ENCODE peak calls at places on chromosomes 11 and 22, in five cellular contexts. L is transverse colon, H is A549, M is stomach, A is sigmoid colon. N is an unnamed sample. For H3K4me1, the result is how much of the 10 kb centered on the place peaks cover.

GRCh38 chr22:29798318-29798717 is 31.1 kb downstream of the UQCR10 start:
- DNase-seq in L (no peak), H (no peak), M (no peak), A (no peak), N (no peak)

GRCh38 chr11:267491-267994 is 10.7 kb upstream of the NLRP6 start:
- DNase-seq in L (peak), H (peak), M (peak), A (peak), N (no peak)

GRCh38 chr11:18063131-18063530 is 17.1 kb upstream of the TPH1 start:
- DNase-seq in L (no peak), H (no peak), M (peak), A (no peak), N (no peak)

GRCh38 chr11:10302744-10303557 is 1.9 kb upstream of the ADM start:
- DNase-seq in L (peak), H (peak), M (peak), A (peak), N (peak)

GRCh38 chr11:68505596-68505995 is 45.0 kb downstream of the PPP6R3 start:
- DNase-seq in L (no peak), H (no peak), M (no peak), A (no peak), N (no peak)

GRCh38 chr22:50676661-50677492 is 4.3 kb downstream of the SHANK3 start:
- DNase-seq in L (no peak), H (no peak), M (peak), A (no peak), N (peak)

GRCh38 chr22:27105142-27106025 is 448.0 kb downstream of the MIAT start:
- DNase-seq in L (peak), H (no peak), M (peak), A (peak), N (peak)

GRCh38 chr11:46588131-46588530 is 5.7 kb downstream of the AMBRA1 start:
- DNase-seq in L (no peak), H (no peak), M (no peak), A (no peak), N (no peak)

GRCh38 chr22:20264614-20265452 is 3.3 kb downstream of the RTN4R start:
- DNase-seq in L (no peak), H (no peak), M (no peak), A (no peak), N (no peak)

GRCh38 chr11:114057147-114057546 is 2.4 kb upstream of the ZBTB16 start:
- DNase-seq in L (peak), H (no peak), M (peak), A (peak), N (no peak)

GRCh38 chr11:44306469-44307244 is 3.3 kb downstream of the ALX4 start:
- DNase-seq in L (no peak), H (no peak), M (no peak), A (no peak), N (no peak)

GRCh38 chr22:42996646-42997365 is 18.1 kb downstream of the PACSIN2 start:
- DNase-seq in L (no peak), H (no peak), M (no peak), A (peak), N (no peak)

GRCh38 chr11:7577883-7578242 is 64.1 kb downstream of the PPFIBP2 start:
- DNase-seq in L (no peak), H (no peak), M (no peak), A (no peak), N (no peak)

GRCh38 chr22:39095971-39096370 is 1.1 kb upstream of the APOBEC3H start:
- DNase-seq in L (no peak), H (no peak), M (no peak), A (no peak), N (no peak)

GRCh38 chr11:2541881-2542361 is 97.1 kb downstream of the KCNQ1 start:
- DNase-seq in L (peak), H (no peak), M (no peak), A (peak), N (peak)

GRCh38 chr22:38878001-38878400 is 6.0 kb upstream of the CBX6 start:
- DNase-seq in L (no peak), H (no peak), M (no peak), A (no peak), N (no peak)

GRCh38 chr11:845872-846271 is 3.2 kb downstream of the TSPAN4 start:
- DNase-seq in L (no peak), H (no peak), M (no peak), A (no peak), N (no peak)

GRCh38 chr22:28207281-28208030 is 288.4 kb upstream of the PITPNB start:
- DNase-seq in L (no peak), H (no peak), M (no peak), A (no peak), N (no peak)

GRCh38 chr11:63769044-63769718 is 606 bp upstream of the ZFTA start:
- DNase-seq in L (peak), H (no peak), M (no peak), A (peak), N (peak)

GRCh38 chr22:22912722-22913253 is 25.2 kb downstream of the IGLL5 start:
- DNase-seq in L (no peak), H (no peak), M (no peak), A (no peak), N (no peak)

DNA sequence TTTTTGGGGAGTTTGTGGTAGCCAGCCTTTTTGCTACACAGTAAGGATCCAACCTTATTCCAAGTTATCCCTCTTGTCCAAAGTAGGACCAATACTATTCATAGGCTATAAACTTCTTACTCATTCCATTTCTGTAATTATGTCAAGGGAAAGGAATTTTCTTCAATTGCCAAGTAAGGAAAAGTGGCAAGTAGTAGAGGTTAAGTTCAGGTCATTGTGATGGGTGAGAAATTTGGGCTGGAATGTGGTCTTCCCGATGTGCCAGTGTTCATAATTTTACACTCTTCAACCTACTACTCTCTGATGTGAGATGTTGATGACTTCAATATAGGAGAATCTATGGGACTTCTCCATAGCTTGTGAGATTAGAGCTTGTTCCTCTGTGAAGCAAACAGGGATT is 648.8 kb downstream of the METTL15 start:
- DNase-seq in L (no peak), H (peak), M (no peak), A (no peak), N (no peak)
- TF ChIP-seq EP300 in L (no peak), H (peak), M (no peak), A (no peak), N (no peak)

GRCh38 chr11:116807601-116808261 is 15.4 kb downstream of the APOA4 start:
- DNase-seq in L (no peak), H (no peak), M (peak), A (peak), N (no peak)
- TF ChIP-seq POLR2A in L (no peak), H (no peak), M (no peak), A (no peak), N (no peak)

DNA sequence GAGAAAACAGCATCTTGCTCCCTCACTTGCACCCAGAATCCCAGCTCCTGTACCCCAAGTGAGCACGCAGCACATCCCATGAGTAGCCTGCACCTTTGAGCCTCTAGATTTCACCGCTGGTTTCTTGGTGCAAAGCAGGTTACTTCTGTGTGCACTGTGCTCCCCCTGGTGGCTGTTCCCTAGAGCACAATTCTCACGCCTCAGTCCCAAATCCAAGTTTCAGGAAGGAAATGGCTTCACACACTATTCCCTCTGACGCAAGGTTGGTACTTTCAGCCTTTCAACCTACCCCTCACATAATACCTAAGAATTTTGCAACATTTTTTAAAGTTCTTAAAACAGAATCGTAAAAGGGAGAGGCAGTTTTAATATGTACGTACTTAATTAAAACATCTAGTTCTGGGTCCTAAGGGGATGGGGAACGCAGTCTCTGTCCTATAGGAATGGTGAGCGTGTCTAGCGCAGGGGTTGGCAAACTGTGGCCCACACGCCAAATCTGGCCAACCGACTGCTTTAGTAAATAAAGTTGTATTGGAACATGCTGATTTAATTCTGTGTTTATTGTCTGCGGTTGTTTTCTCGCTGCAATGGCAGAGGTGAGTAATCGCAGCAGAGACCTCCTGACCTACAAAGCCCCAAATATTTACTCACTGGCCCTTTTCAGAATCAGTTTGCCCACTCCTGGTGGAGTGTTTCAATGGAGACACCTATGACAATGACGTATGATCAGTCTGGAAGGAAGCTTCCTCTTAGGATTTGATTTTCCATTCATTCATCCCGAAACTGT is 27.5 kb downstream of the DHCR7 start:
- DNase-seq in L (peak), H (peak), M (peak), A (no peak), N (no peak)
- H3K4me1 ChIP-seq in L (under half), H (under half), M (under half), A (under half), N (under half)

GRCh38 chr11:119482561-119483001 is 59.6 kb upstream of the THY1 start:
- DNase-seq in L (no peak), H (no peak), M (peak), A (no peak), N (no peak)

GRCh38 chr11:119480375-119481020 is 57.5 kb upstream of the THY1 start:
- DNase-seq in L (no peak), H (no peak), M (no peak), A (no peak), N (no peak)

GRCh38 chr11:119481667-119482400 is 58.9 kb upstream of the THY1 start:
- DNase-seq in L (peak), H (no peak), M (peak), A (no peak), N (peak)

GRCh38 chr11:119479685-119480275 is 56.8 kb upstream of the THY1 start:
- DNase-seq in L (no peak), H (peak), M (no peak), A (no peak), N (no peak)

DNA sequence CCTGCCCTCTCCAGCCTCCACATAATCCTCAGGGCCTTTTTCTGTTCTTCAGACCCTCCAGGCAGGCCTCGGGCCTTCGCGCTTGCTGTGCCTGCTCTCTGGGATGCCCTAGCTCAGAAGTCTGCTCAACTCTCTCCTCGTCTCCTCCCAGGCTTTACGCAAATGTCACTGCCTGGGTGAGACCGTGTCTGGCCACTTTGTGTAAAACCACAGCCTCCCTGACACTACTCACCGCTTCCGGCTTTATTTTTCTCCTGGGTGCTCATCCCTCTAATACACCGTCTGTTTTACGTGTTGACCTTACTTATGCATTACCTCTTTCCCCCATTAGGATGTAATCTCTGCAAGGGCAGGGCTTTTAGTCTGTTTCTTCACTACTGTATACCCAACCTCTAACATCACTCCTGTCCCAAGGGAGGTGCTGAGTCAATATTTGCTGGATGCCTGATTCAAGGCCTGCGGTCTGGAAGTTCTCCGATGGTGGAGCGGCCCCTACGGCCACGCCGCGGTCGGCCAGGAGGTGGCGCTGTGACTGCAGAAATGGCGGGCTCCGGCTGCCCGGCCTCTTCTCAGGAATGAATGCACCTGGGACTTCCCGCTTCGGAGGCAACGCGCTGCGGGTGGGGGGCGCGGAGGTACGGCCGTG is 58.2 kb upstream of the THY1 start:
- DNase-seq in L (peak), H (peak), M (peak), A (peak), N (peak)
- TF ChIP-seq EP300 in L (no peak), H (no peak), M (no peak), A (no peak), N (no peak)

DNA sequence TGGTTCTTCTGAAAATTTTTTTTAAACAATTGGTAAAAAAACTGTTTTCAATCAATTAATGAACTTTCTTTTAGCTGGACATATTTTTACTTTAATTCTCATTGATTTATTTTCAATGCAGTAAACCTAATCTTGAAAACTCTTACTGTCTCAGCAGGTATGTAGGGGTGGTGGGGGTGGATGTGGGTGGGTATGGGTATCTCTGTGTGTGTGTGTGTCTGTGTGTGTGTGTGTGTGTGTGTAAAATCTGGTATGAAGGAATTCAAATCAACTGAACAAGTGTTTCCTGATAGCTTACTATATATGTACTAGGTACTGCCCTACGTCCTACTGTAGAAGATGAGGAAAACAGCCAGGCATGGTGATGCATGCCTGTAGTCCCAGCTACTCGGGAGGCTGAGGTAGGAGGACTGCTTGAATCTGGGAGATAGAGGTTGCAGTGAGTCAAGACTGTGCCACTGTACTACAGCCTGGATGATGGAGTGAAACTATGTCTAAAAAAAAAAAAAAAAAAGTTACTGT is 75.5 kb downstream of the MRTFA start:
- DNase-seq in L (no peak), H (no peak), M (no peak), A (no peak), N (no peak)
- TF ChIP-seq POLR2A in L (no peak), H (no peak), M (no peak), A (no peak), N (no peak)

GRCh38 chr11:60125962-60126585 is 37.6 kb downstream of the MS4A2 start:
- DNase-seq in L (no peak), H (no peak), M (no peak), A (no peak), N (no peak)

GRCh38 chr11:60124802-60125432 is 36.5 kb downstream of the MS4A2 start:
- DNase-seq in L (no peak), H (no peak), M (no peak), A (no peak), N (no peak)

GRCh38 chr11:60119708-60120107 is 31.2 kb downstream of the MS4A2 start:
- DNase-seq in L (no peak), H (no peak), M (no peak), A (no peak), N (no peak)

GRCh38 chr11:60121259-60121658 is 32.8 kb downstream of the MS4A2 start:
- DNase-seq in L (peak), H (no peak), M (no peak), A (no peak), N (peak)

GRCh38 chr11:60122414-60123036 is 34.1 kb downstream of the MS4A2 start:
- DNase-seq in L (no peak), H (no peak), M (no peak), A (no peak), N (no peak)
- H3K4me1 ChIP-seq in L (under half), H (under half), M (under half), A (under half), N (under half)

GRCh38 chr11:57438345-57439280 is 11.7 kb upstream of the SLC43A3 start:
- DNase-seq in L (no peak), H (no peak), M (no peak), A (no peak), N (no peak)

GRCh38 chr11:57432714-57433163 is 5.8 kb upstream of the SLC43A3 start:
- DNase-seq in L (no peak), H (no peak), M (no peak), A (no peak), N (no peak)

GRCh38 chr11:57436031-57436430 is 9.1 kb upstream of the SLC43A3 start:
- DNase-seq in L (no peak), H (no peak), M (no peak), A (no peak), N (no peak)

GRCh38 chr11:57432017-57432590 is 5.2 kb upstream of the SLC43A3 start:
- DNase-seq in L (no peak), H (no peak), M (no peak), A (no peak), N (no peak)

GRCh38 chr11:57434640-57435546 is 8.0 kb upstream of the SLC43A3 start:
- DNase-seq in L (no peak), H (peak), M (no peak), A (no peak), N (no peak)
- TF ChIP-seq EP300 in L (peak), H (peak), M (no peak), A (no peak), N (no peak)

N was measured in ovary.